ENCODE peak calls at places on chromosomes 2 and 18, in six cellular contexts. W is uterus, A is A549, O is esophagus squamous epithelium, T is heart left ventricle, S is ovary. J is an unnamed sample.

GRCh38 chr2:25373269-25373981 is 31.7 kb upstream of the DNMT3A start:
- DNase-seq in W (no peak), A (no peak), O (no peak), T (no peak), S (peak), J (peak)

GRCh38 chr18:34977787-34978532 is 63.3 kb upstream of the MAPRE2 start:
- DNase-seq in W (no peak), A (no peak), O (peak), T (peak), S (peak), J (peak)

GRCh38 chr2:237731663-237732062 is 66.9 kb upstream of the RBM44 start:
- DNase-seq in W (no peak), A (peak), O (no peak), T (no peak), S (no peak), J (peak)

GRCh38 chr2:1363367-1363766 is 49.9 kb upstream of the TPO start:
- DNase-seq in W (no peak), A (no peak), O (no peak), T (no peak), S (no peak), J (no peak)

GRCh38 chr2:147008481-147008880 is 836.3 kb upstream of the ACVR2A start:
- DNase-seq in W (no peak), A (no peak), O (no peak), T (no peak), S (no peak), J (no peak)

GRCh38 chr2:60295591-60295962 is 257.9 kb downstream of the BCL11A start:
- DNase-seq in W (no peak), A (no peak), O (no peak), T (no peak), S (no peak), J (no peak)

GRCh38 chr18:71077451-71077850 is 788.6 kb downstream of the SOCS6 start:
- DNase-seq in W (no peak), A (no peak), O (no peak), T (no peak), S (no peak), J (no peak)

GRCh38 chr2:165874445-165875039 is 79.0 kb downstream of the TTC21B start:
- DNase-seq in W (no peak), A (peak), O (no peak), T (no peak), S (no peak), J (no peak)

GRCh38 chr2:141200191-141200590 is 930.6 kb downstream of the LRP1B start:
- DNase-seq in W (no peak), A (no peak), O (no peak), T (no peak), S (no peak), J (no peak)

GRCh38 chr2:204533629-204534370 is 11.5 kb upstream of the PARD3B start:
- DNase-seq in W (no peak), A (no peak), O (no peak), T (no peak), S (no peak), J (no peak)

GRCh38 chr2:84888401-84889276 is 7.8 kb upstream of the TRABD2A start:
- DNase-seq in W (no peak), A (no peak), O (peak), T (no peak), S (peak), J (peak)

GRCh38 chr2:86037141-86037794 is 68.4 kb downstream of the POLR1A start:
- DNase-seq in W (peak), A (no peak), O (no peak), T (peak), S (peak), J (peak)

GRCh38 chr2:106192752-106193490 is 1.2 kb downstream of the UXS1 start:
- DNase-seq in W (peak), A (peak), O (no peak), T (peak), S (no peak), J (peak)

GRCh38 chr2:152174574-152174973 is 989 bp downstream of the STAM2 start:
- DNase-seq in W (no peak), A (no peak), O (no peak), T (no peak), S (no peak), J (no peak)

GRCh38 chr2:11420190-11420589 is 45.8 kb downstream of the E2F6 start:
- DNase-seq in W (no peak), A (no peak), O (no peak), T (no peak), S (no peak), J (no peak)

GRCh38 chr2:177020524-177021119 is 192.0 kb upstream of the HNRNPA3 start:
- DNase-seq in W (no peak), A (no peak), O (no peak), T (no peak), S (no peak), J (no peak)

GRCh38 chr2:9789371-9789770 is 53.9 kb upstream of the TAF1B start:
- DNase-seq in W (no peak), A (no peak), O (no peak), T (no peak), S (no peak), J (no peak)

GRCh38 chr2:203328735-203329549 is 748 bp downstream of the ABI2 start:
- DNase-seq in W (peak), A (peak), O (no peak), T (peak), S (peak), J (peak)

GRCh38 chr18:68797901-68798300 is at the start of gene CCDC102B:
- DNase-seq in W (no peak), A (no peak), O (no peak), T (no peak), S (no peak), J (no peak)

GRCh38 chr2:120287183-120288015 is 34.7 kb downstream of the RALB start:
- DNase-seq in W (no peak), A (peak), O (no peak), T (no peak), S (no peak), J (peak)

GRCh38 chr18:7779226-7779625 is 212.1 kb downstream of the PTPRM start:
- DNase-seq in W (no peak), A (no peak), O (no peak), T (no peak), S (no peak), J (no peak)

GRCh38 chr2:45494275-45494977 is 116.6 kb downstream of the SRBD1 start:
- DNase-seq in W (no peak), A (peak), O (no peak), T (no peak), S (no peak), J (no peak)

GRCh38 chr2:88190808-88191721 is 20.9 kb downstream of the THNSL2 start:
- DNase-seq in W (no peak), A (peak), O (no peak), T (no peak), S (no peak), J (no peak)

GRCh38 chr2:127535422-127535901 is at the start of gene MYO7B:
- DNase-seq in W (no peak), A (no peak), O (no peak), T (no peak), S (no peak), J (no peak)

GRCh38 chr2:177535968-177536514 is 143.5 kb downstream of the AGPS start:
- DNase-seq in W (no peak), A (no peak), O (no peak), T (no peak), S (no peak), J (no peak)

GRCh38 chr2:160227252-160227651 is 27.2 kb upstream of the ITGB6 start:
- DNase-seq in W (no peak), A (no peak), O (no peak), T (no peak), S (no peak), J (peak)

GRCh38 chr2:138780908-138781307 is 718 bp upstream of the NXPH2 start:
- DNase-seq in W (no peak), A (no peak), O (no peak), T (no peak), S (no peak), J (no peak)

GRCh38 chr2:26563686-26564085 is 77.5 kb downstream of the CIB4 start:
- DNase-seq in W (no peak), A (no peak), O (no peak), T (no peak), S (no peak), J (no peak)

DNA sequence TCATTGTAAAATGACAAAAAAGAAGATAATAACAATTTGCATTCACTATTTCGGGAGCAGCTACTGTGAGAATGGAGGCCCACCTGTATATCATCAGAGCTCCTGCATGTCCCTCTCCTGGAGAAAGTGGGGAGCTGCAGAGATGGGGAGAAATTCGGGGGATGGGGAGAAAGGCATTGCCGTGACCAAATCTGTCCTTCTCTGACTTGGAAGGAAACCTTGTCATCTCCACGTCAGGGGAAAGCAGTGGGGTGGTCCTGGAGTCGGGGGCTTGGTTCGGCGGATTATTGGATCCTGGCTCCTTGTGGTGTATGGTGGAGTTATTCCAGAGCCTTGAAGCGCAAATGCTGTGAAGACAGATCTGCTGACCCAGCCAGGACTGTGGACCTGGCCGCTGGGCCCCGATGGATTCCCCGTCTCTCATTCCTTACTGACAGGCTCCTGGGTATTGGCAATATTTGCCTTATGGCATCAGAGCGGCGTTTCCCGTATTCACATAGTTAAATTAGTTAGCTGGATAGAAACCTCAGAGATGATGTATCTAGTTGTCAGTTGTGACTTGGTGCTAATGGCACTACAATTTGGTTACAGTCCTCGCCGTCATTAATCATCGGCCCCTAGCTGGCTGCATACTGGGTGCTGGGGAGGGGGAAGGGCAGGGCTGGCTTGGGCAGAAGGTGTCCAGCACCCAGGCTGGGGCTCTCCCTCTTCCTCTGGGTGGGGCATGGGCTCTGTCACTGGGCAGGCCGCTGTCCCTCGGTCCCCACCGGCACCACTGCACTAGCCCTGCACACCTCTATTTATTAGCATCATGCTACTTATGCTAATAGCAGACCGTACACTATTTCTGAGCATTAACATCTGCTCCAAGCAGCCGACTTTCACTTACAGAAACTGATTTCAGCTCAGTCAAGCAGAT is 31.7 kb downstream of the CELF4 start:
- DNase-seq in W (no peak), A (peak), O (no peak), T (no peak), S (no peak), J (no peak)
- TF ChIP-seq CTCF in W (no peak), A (no peak), O (no peak), T (no peak), S (no peak), J (no peak)

DNA sequence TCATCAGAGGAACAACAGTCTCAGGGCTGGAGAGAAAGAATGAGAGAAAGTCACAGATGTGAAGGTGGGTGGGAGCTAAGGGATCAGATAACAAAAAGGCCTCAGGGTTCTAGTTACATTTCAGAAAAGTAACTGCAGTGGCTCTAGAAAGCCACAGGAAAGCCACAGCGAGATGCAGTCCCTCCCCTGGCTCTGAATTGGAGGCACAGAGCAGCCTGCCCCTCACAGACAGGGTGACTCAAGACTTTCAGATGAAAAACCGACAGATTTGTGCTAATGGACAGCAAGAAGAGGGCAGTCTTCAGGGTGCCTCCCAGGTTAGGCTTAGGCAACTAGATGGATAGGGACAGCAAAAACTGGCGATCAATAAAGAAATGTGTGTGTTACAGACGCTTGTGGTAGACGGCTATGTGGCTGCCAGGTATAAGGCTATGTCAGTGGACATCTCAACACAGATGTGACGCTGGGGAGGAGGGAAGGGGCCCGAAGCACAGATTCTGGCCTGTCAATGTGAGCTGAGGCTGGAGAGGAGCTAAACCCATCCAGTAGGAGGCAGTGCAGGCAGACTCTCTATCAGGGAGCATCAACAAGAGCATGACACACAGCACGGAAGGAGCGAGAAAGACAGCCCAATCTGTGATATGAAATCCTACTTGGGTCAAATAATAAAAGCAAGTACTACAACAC is 26.2 kb downstream of the UNC50 start:
- DNase-seq in W (no peak), A (peak), O (no peak), T (no peak), S (no peak), J (no peak)
- TF ChIP-seq POLR2A in W (no peak), A (no peak), O (no peak), T (no peak), S (no peak), J (no peak)

GRCh38 chr2:73359915-73360697 is 25.5 kb upstream of the ALMS1 start:
- DNase-seq in W (no peak), A (peak), O (no peak), T (no peak), S (no peak), J (no peak)
- TF ChIP-seq CTCF in W (no peak), A (peak), O (no peak), T (no peak), S (no peak), J (peak)

DNA sequence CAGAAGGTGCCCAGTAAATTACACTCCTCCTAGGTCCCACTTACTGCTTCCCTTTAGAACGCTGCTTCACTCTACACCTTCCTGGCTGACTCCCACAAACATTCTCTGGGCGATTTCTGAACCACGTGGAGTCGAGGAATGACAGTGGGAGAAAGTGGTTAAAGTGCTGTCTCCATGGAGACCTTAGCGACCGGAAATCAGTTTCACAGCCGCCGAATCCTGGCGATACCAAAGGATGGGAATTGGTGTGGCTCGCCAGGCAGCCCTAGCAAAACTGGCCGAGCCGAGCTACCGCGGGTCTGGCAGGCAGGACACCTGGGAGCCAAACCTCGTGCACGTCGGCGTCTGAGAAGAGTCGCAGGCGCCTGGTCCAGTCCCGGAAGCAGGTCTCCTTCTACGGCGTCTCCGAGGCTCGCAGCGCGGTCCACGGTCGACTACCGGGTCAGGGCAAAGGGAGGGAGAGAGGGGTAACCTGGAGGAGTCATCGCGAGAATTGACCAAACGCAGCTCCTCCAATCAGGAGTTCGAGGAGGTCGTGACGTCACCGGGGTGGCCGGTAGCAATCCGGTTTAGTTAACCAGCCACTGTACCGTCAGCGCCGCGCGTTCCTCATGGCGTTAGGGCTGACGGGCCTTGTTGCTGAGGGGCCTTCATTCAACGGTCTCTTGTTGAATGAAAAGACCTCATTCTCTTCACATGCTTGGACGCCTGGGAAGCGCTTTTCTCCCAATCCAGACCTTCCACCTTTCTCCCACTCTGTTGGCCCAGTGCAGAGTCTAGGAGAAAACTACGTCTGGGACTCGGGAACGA is at the start of gene THADA:
- DNase-seq in W (peak), A (peak), O (peak), T (peak), S (peak), J (peak)
- TF ChIP-seq POLR2A in W (peak), A (peak), O (peak), T (peak), S (peak), J (peak)

GRCh38 chr18:36899289-36899688 is 70.4 kb downstream of the KIAA1328 start:
- DNase-seq in W (no peak), A (peak), O (no peak), T (no peak), S (no peak), J (no peak)
- TF ChIP-seq CTCF in W (no peak), A (peak), O (no peak), T (no peak), S (no peak), J (no peak)

J was measured in adrenal gland.